ENCODE peak calls at places on chromosome 6, in four cellular contexts. One of them, this sample, is unnamed.

GRCh38 chr6:87817226-87817625 is 115.2 kb upstream of the AKIRIN2 start:
- DNase-seq in HTR-8/SVneo: no peak
- DNase-seq in T-cell: no peak
- DNase-seq in myocyte: peak; percentile 16
- DNase-seq in this sample: no peak

GRCh38 chr6:27129095-27129815 is 118.2 kb upstream of the PRSS16 start:
- DNase-seq in HTR-8/SVneo: no peak
- DNase-seq in T-cell: no peak
- DNase-seq in myocyte: no peak
- DNase-seq in this sample: no peak

GRCh38 chr6:3383525-3383924 is 73.3 kb downstream of the SLC22A23 start:
- DNase-seq in HTR-8/SVneo: no peak
- DNase-seq in T-cell: no peak
- DNase-seq in myocyte: no peak
- DNase-seq in this sample: no peak

GRCh38 chr6:11833626-11834592 is 55.3 kb upstream of the ADTRP start:
- DNase-seq in HTR-8/SVneo: no peak
- DNase-seq in T-cell: no peak
- DNase-seq in myocyte: peak; percentile 77
- DNase-seq in this sample: no peak

GRCh38 chr6:48611332-48611731 is 500.3 kb upstream of the PTCHD4 start:
- DNase-seq in HTR-8/SVneo: no peak
- DNase-seq in T-cell: no peak
- DNase-seq in myocyte: no peak
- DNase-seq in this sample: no peak

GRCh38 chr6:775863-776262 is 82.9 kb upstream of the EXOC2 start:
- DNase-seq in HTR-8/SVneo: no peak
- DNase-seq in T-cell: no peak
- DNase-seq in myocyte: no peak
- DNase-seq in this sample: no peak

GRCh38 chr6:150766201-150766997 is 99.1 kb upstream of the MTHFD1L start:
- DNase-seq in HTR-8/SVneo: no peak
- DNase-seq in T-cell: no peak
- DNase-seq in myocyte: no peak
- DNase-seq in this sample: no peak

GRCh38 chr6:88599561-88599960 is 363.9 kb downstream of the RNGTT start:
- DNase-seq in HTR-8/SVneo: no peak
- DNase-seq in T-cell: no peak
- DNase-seq in myocyte: no peak
- DNase-seq in this sample: no peak

GRCh38 chr6:56642366-56643261 is at the start of gene DST:
- DNase-seq in HTR-8/SVneo: peak; percentile 79
- DNase-seq in T-cell: no peak
- DNase-seq in myocyte: peak; percentile 64
- DNase-seq in this sample: no peak

GRCh38 chr6:56699066-56699654 is 56.5 kb upstream of the DST start:
- DNase-seq in HTR-8/SVneo: no peak
- DNase-seq in T-cell: no peak
- DNase-seq in myocyte: peak; percentile 40
- DNase-seq in this sample: no peak

GRCh38 chr6:131014080-131014776 is 48.8 kb downstream of the EPB41L2 start:
- DNase-seq in HTR-8/SVneo: no peak
- DNase-seq in T-cell: no peak
- DNase-seq in myocyte: no peak
- DNase-seq in this sample: no peak

GRCh38 chr6:5968817-5969726 is 37.7 kb downstream of the NRN1 start:
- DNase-seq in HTR-8/SVneo: no peak
- DNase-seq in T-cell: no peak
- DNase-seq in myocyte: peak; percentile 53
- DNase-seq in this sample: no peak

GRCh38 chr6:31116661-31117385 is 2.2 kb downstream of the PSORS1C1 start:
- DNase-seq in HTR-8/SVneo: no peak
- DNase-seq in T-cell: no peak
- DNase-seq in myocyte: no peak
- DNase-seq in this sample: no peak

GRCh38 chr6:36028088-36028886 is 679 bp downstream of the MAPK14 start:
- DNase-seq in HTR-8/SVneo: no peak
- DNase-seq in T-cell: peak; percentile 52
- DNase-seq in myocyte: peak; percentile 34
- DNase-seq in this sample: no peak

GRCh38 chr6:137309078-137309762 is 90.0 kb upstream of the IFNGR1 start:
- DNase-seq in HTR-8/SVneo: peak; percentile 44
- DNase-seq in T-cell: peak; percentile 24
- DNase-seq in myocyte: peak; percentile 80
- DNase-seq in this sample: no peak

GRCh38 chr6:36967757-36968156 is 13.2 kb downstream of the PI16 start:
- DNase-seq in HTR-8/SVneo: no peak
- DNase-seq in T-cell: no peak
- DNase-seq in myocyte: no peak
- DNase-seq in this sample: no peak

GRCh38 chr6:168180548-168181011 is 101.6 kb upstream of the FRMD1 start:
- DNase-seq in HTR-8/SVneo: no peak
- DNase-seq in T-cell: no peak
- DNase-seq in myocyte: no peak
- DNase-seq in this sample: peak; percentile 62

GRCh38 chr6:140475086-140475485 is 1100.6 kb upstream of the CITED2 start:
- DNase-seq in HTR-8/SVneo: no peak
- DNase-seq in T-cell: no peak
- DNase-seq in myocyte: peak; percentile 17
- DNase-seq in this sample: no peak

GRCh38 chr6:29081312-29081711 is 5.8 kb downstream of the OR2B3 start:
- DNase-seq in HTR-8/SVneo: no peak
- DNase-seq in T-cell: no peak
- DNase-seq in myocyte: no peak
- DNase-seq in this sample: no peak